ENCODE peak calls at places on chromosomes 11 and 22, in nine cellular contexts. T is activated CD8-positive, alpha-beta T cell treated with anti-CD3 and anti-CD28 coated beads for 36 hours; B is CD4-positive, alpha-beta T cell; X is IMR-90; V is SK-N-SH; Q is adrenal gland; D is Peyer's patch; E is kidney epithelial cell; C is dorsolateral prefrontal cortex. P is an unnamed sample.
A peak's percentile ranks its signal among the peaks of the same experiment; 100 is the strongest.

GRCh38 chr11:72626637-72626936 is 47.6 kb downstream of the PDE2A start:
- DNase-seq in T (no peak), B (no peak), X (no peak), V (no peak), Q (no peak), D (no peak), E (no peak), C (no peak), P (no peak)

GRCh38 chr11:57087966-57088365 is 93.8 kb upstream of the LRRC55 start:
- DNase-seq in T (no peak), B (no peak), X (no peak), V (no peak), Q (no peak), D (no peak), E (no peak), C (no peak), P (no peak)

GRCh38 chr11:36015806-36016205 is 71.9 kb downstream of the LDLRAD3 start:
- DNase-seq in T (no peak), B (no peak), X (no peak), V (no peak), Q (no peak), D (no peak), E (no peak), C (peak; percentile 40), P (peak; percentile 70)

GRCh38 chr22:20807315-20807752 is 33.4 kb downstream of the SERPIND1 start:
- DNase-seq in T (no peak), B (no peak), X (peak; percentile 98), V (no peak), Q (peak; percentile 19), D (no peak), E (peak; percentile 69), C (peak; percentile 82), P (peak; percentile 68)

GRCh38 chr22:40452730-40453487 is 82.5 kb downstream of the SGSM3 start:
- DNase-seq in T (no peak), B (no peak), X (peak; percentile 46), V (no peak), Q (no peak), D (no peak), E (no peak), C (no peak), P (no peak)

GRCh38 chr11:24496728-24497396 is at the start of gene LUZP2:
- DNase-seq in T (no peak), B (no peak), X (peak; percentile 51), V (peak; percentile 73), Q (peak; percentile 68), D (peak; percentile 55), E (no peak), C (peak; percentile 40), P (peak; percentile 18)

GRCh38 chr22:22156716-22157499 is 87.7 kb upstream of the VPREB1 start:
- DNase-seq in T (peak; percentile 84), B (peak; percentile 32), X (peak; percentile 73), V (peak; percentile 59), Q (peak; percentile 71), D (no peak), E (peak; percentile 34), C (no peak), P (peak; percentile 78)

GRCh38 chr11:18706330-18707243 is 8.0 kb downstream of the TMEM86A start:
- DNase-seq in T (peak; percentile 63), B (peak; percentile 46), X (no peak), V (peak; percentile 90), Q (peak; percentile 59), D (peak; percentile 62), E (no peak), C (peak; percentile 67), P (peak; percentile 26)

GRCh38 chr11:103987631-103988594 is 48.5 kb upstream of the DDI1 start:
- DNase-seq in T (no peak), B (no peak), X (peak; percentile 17), V (no peak), Q (no peak), D (no peak), E (no peak), C (no peak), P (peak; percentile 38)

GRCh38 chr11:72037554-72038311 is 39.0 kb downstream of the IL18BP start:
- DNase-seq in T (peak; percentile 10), B (no peak), X (no peak), V (no peak), Q (no peak), D (no peak), E (no peak), C (no peak), P (peak; percentile 18)

GRCh38 chr11:35179466-35180135 is 40.6 kb downstream of the CD44 start:
- DNase-seq in T (no peak), B (no peak), X (peak; percentile 50), V (no peak), Q (no peak), D (no peak), E (no peak), C (no peak), P (no peak)

GRCh38 chr11:833849-834311 is 1.1 kb downstream of the CD151 start:
- DNase-seq in T (no peak), B (no peak), X (no peak), V (no peak), Q (no peak), D (peak; percentile 74), E (no peak), C (no peak), P (peak; percentile 58)

GRCh38 chr22:19663821-19664325 is 50.4 kb upstream of the SEPTIN5 start:
- DNase-seq in T (no peak), B (no peak), X (peak; percentile 61), V (peak; percentile 85), Q (peak; percentile 68), D (no peak), E (no peak), C (no peak), P (peak; percentile 88)

GRCh38 chr11:118918128-118918685 is 7.5 kb downstream of the BCL9L start:
- DNase-seq in T (peak; percentile 73), B (no peak), X (peak; percentile 91), V (peak; percentile 53), Q (peak; percentile 85), D (peak; percentile 94), E (no peak), C (no peak), P (peak; percentile 98)

GRCh38 chr22:40436460-40437431 is 66.4 kb downstream of the SGSM3 start:
- DNase-seq in T (peak; percentile 50), B (no peak), X (peak; percentile 74), V (peak; percentile 39), Q (peak; percentile 73), D (no peak), E (peak; percentile 21), C (no peak), P (peak; percentile 81)

GRCh38 chr11:8812438-8812837 is 98.6 kb upstream of the AKIP1 start:
- DNase-seq in T (no peak), B (no peak), X (no peak), V (no peak), Q (peak; percentile 90), D (no peak), E (no peak), C (peak; percentile 49), P (peak; percentile 82)

GRCh38 chr11:6655020-6655789 is 404 bp downstream of the DCHS1 start:
- DNase-seq in T (peak; percentile 44), B (no peak), X (no peak), V (peak; percentile 78), Q (peak; percentile 32), D (peak; percentile 51), E (no peak), C (no peak), P (no peak)

DNA sequence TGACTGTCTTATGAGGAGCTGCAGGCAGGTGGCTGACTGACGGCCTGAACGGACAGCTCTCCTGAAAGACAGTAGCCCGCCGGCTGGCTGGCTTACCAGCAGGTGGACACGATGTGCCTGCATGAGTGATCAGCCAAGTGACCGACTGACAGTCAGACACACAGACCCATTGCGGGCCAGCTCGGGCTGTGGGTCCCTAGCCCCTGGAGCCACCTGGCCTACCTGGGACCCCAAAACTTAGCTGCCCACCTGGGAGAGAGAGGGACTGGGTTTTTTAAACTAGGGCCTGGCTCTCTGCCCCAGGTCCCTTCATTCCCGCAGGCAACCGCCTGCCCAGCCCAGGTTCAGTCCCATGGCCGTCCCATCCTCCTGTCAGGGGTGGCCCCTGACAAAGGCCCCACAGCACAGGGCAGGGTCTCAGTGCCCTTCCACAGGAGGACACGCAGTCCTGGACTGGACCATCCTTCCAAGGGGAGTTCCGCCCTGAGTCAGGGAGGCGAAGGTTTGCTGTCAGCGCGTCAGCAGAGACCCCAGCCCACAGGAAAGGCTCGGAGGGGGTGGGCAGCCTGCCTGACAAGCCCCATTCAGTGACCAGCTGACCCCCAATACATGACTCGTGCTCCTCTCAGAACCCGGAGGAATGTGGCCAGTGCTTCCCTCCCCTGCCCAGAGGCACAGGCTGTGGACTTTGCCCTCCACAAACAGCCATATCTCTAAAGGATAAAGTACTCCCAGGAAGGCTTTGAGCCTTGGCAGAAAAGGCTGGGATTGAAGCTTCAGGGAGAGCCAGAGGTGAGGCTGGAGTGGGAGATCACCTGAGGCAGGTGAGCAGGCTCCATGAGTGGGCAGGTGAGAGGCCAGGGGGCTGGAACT is 8.4 kb downstream of the SLCO2B1 start:
- DNase-seq in T (no peak), B (no peak), X (no peak), V (no peak), Q (no peak), D (peak; percentile 79), E (no peak), C (no peak), P (no peak)
- TF ChIP-seq CTCF in T (no peak), B (no peak), X (no peak), V (no peak), Q (no peak), D (peak; percentile 42), E (no peak), C (no peak), P (no peak)

DNA sequence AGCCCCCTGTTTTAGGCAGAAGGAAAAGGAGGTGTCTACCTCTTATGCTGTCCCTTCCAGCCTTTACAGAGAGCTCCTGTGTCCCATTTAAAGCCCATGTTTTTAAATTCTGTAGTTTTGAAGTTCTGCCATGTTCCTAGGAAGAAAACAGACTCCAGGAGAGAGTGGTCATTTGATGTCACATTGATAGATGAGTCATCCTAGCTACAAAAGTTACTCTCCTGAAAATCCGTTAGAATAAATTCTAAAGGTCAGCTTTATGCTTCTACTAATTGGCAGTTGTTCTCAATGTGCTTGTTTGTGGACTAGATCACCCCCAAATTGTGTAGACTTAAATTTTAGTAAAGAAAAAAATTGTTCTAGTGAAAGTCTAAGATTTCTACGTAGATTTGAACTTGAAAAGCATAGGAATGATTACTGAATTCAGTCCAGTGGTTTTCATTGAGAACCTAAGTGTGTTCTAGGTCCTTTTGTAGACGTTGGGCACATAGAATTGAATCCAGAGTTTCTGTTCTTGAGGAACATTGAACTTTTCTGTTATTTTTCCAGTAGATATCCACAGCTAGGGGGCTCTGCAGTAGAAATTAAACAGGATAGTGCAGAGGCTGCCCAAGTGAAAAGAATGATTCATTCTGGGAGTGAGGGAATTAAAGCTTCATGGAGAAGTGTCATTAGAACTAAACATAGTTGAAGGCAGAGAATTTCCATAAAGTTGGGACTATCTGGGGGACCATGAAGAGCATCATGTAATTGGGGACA is 140.6 kb upstream of the RASSF10 start:
- DNase-seq in T (no peak), B (no peak), X (peak; percentile 27), V (no peak), Q (no peak), D (no peak), E (no peak), C (no peak), P (peak; percentile 41)
- TF ChIP-seq CTCF in T (no peak), B (no peak), X (peak; percentile 37), V (peak; percentile 50), Q (peak; percentile 7), D (no peak), E (peak; percentile 53), C (no peak), P (peak; percentile 40)

GRCh38 chr22:27809226-27809625 is 7.7 kb upstream of the MN1 start:
- DNase-seq in T (no peak), B (no peak), X (no peak), V (no peak), Q (peak; percentile 13), D (no peak), E (no peak), C (no peak), P (no peak)
- TF ChIP-seq CTCF in T (no peak), B (no peak), X (no peak), V (no peak), Q (no peak), D (no peak), E (no peak), C (no peak), P (no peak)

GRCh38 chr22:24106385-24107381 is 74.6 kb upstream of the SUSD2 start:
- DNase-seq in T (peak; percentile 42), B (peak; percentile 40), X (no peak), V (no peak), Q (peak; percentile 17), D (no peak), E (no peak), C (no peak), P (peak; percentile 13)
- TF ChIP-seq CTCF in T (peak; percentile 25), B (peak; percentile 46), X (peak; percentile 33), V (peak; percentile 32), Q (no peak), D (peak; percentile 14), E (peak; percentile 10), C (no peak), P (peak; percentile 1)

P was measured in cardiac fibroblast.